ENCODE peak calls at places on chromosomes 5 and 9, in seven cellular contexts. L is substantia nigra, K is GM19239, I is stromal cell of bone marrow, E is pons, Y is HFF-Myc, U is aorta. B is an unnamed sample.

GRCh38 chr5:31671339-31671741 is 32.4 kb downstream of the PDZD2 start:
- DNase-seq in K (no peak), E (peak), I (peak), L (peak), Y (no peak), U (no peak), B (no peak)

GRCh38 chr9:122133263-122133983 is 26.2 kb downstream of the NDUFA8 start:
- DNase-seq in K (no peak), L (no peak), Y (no peak), E (no peak), U (no peak), I (no peak), B (no peak)

GRCh38 chr9:106583751-106584150 is 279.2 kb upstream of the ZNF462 start:
- DNase-seq in I (no peak), E (no peak), L (no peak), Y (peak), K (no peak), U (no peak), B (no peak)

GRCh38 chr9:91174772-91175171 is 186.9 kb downstream of the AUH start:
- DNase-seq in I (no peak), L (no peak), E (peak), Y (no peak), K (no peak), U (no peak), B (no peak)

GRCh38 chr5:15105799-15106393 is 234.3 kb upstream of the ANKH start:
- DNase-seq in K (peak), Y (peak), E (peak), I (peak), L (peak), U (no peak), B (no peak)

GRCh38 chr5:44619875-44620610 is 188.7 kb upstream of the MRPS30 start:
- DNase-seq in L (no peak), Y (no peak), I (no peak), E (no peak), U (no peak), K (no peak), B (no peak)

GRCh38 chr5:174431504-174431903 is 292.9 kb upstream of the MSX2 start:
- DNase-seq in I (no peak), L (no peak), Y (no peak), K (no peak), E (no peak), U (no peak), B (no peak)

GRCh38 chr5:43432486-43433365 is 20.5 kb upstream of the CCL28 start:
- DNase-seq in E (peak), L (peak), K (no peak), Y (no peak), U (no peak), I (peak), B (no peak)

GRCh38 chr9:77588319-77588937 is 59.7 kb downstream of the GNA14 start:
- DNase-seq in Y (peak), U (no peak), E (peak), K (no peak), L (no peak), I (peak), B (no peak)